ENCODE peak calls at places on chromosomes 3 and 15, in six cellular contexts. One of them, this sample, is unnamed.

GRCh38 chr15:59838900-59839299 is 149.8 kb upstream of the BNIP2 start:
- DNase-seq in body of pancreas: no peak
- DNase-seq in endodermal cell: no peak
- DNase-seq in testis: no peak
- DNase-seq in PC-3: no peak
- DNase-seq in mesothelial cell of epicardium: no peak
- DNase-seq in this sample: no peak

GRCh38 chr15:97993310-97993738 is 32.8 kb downstream of the ARRDC4 start:
- DNase-seq in mesothelial cell of epicardium: no peak
- DNase-seq in PC-3: peak; percentile 28
- DNase-seq in endodermal cell: no peak
- DNase-seq in testis: no peak
- DNase-seq in body of pancreas: no peak
- DNase-seq in this sample: no peak

GRCh38 chr3:26365706-26366105 is 256.9 kb upstream of the LRRC3B start:
- DNase-seq in mesothelial cell of epicardium: no peak
- DNase-seq in testis: no peak
- DNase-seq in endodermal cell: no peak
- DNase-seq in body of pancreas: no peak
- DNase-seq in PC-3: no peak
- DNase-seq in this sample: no peak

GRCh38 chr3:42749025-42749752 is 23.9 kb downstream of the CCDC13 start:
- DNase-seq in body of pancreas: no peak
- DNase-seq in PC-3: no peak
- DNase-seq in endodermal cell: peak; percentile 38
- DNase-seq in mesothelial cell of epicardium: peak; percentile 29
- DNase-seq in testis: no peak
- DNase-seq in this sample: no peak

GRCh38 chr15:94910166-94910565 is 678.8 kb downstream of the MCTP2 start:
- DNase-seq in testis: no peak
- DNase-seq in body of pancreas: no peak
- DNase-seq in PC-3: no peak
- DNase-seq in mesothelial cell of epicardium: no peak
- DNase-seq in endodermal cell: no peak
- DNase-seq in this sample: no peak

GRCh38 chr3:158434412-158435038 is 136.5 kb upstream of the MLF1 start:
- DNase-seq in testis: peak; percentile 86
- DNase-seq in PC-3: peak; percentile 73
- DNase-seq in endodermal cell: peak; percentile 83
- DNase-seq in body of pancreas: peak; percentile 63
- DNase-seq in mesothelial cell of epicardium: peak; percentile 43
- DNase-seq in this sample: no peak

GRCh38 chr3:5061218-5061569 is 60.9 kb upstream of the ARL8B start:
- DNase-seq in PC-3: no peak
- DNase-seq in mesothelial cell of epicardium: no peak
- DNase-seq in body of pancreas: no peak
- DNase-seq in endodermal cell: no peak
- DNase-seq in testis: no peak
- DNase-seq in this sample: no peak

GRCh38 chr3:149339931-149340309 is 6.5 kb upstream of the TM4SF18 start:
- DNase-seq in mesothelial cell of epicardium: peak; percentile 42
- DNase-seq in body of pancreas: peak; percentile 77
- DNase-seq in endodermal cell: peak; percentile 90
- DNase-seq in testis: peak; percentile 70
- DNase-seq in PC-3: peak; percentile 99
- DNase-seq in this sample: no peak

GRCh38 chr3:4834403-4834866 is 144.8 kb upstream of the BHLHE40 start:
- DNase-seq in PC-3: no peak
- DNase-seq in testis: peak; percentile 73
- DNase-seq in endodermal cell: no peak
- DNase-seq in body of pancreas: no peak
- DNase-seq in mesothelial cell of epicardium: no peak
- DNase-seq in this sample: peak; percentile 63

GRCh38 chr3:17799312-17799711 is 56.9 kb upstream of the TBC1D5 start:
- DNase-seq in endodermal cell: no peak
- DNase-seq in body of pancreas: no peak
- DNase-seq in testis: no peak
- DNase-seq in PC-3: no peak
- DNase-seq in mesothelial cell of epicardium: no peak
- DNase-seq in this sample: no peak

GRCh38 chr15:28955160-28955502 is 69.4 kb downstream of the APBA2 start:
- DNase-seq in mesothelial cell of epicardium: peak; percentile 22
- DNase-seq in endodermal cell: peak; percentile 10
- DNase-seq in body of pancreas: no peak
- DNase-seq in testis: no peak
- DNase-seq in PC-3: peak; percentile 79
- DNase-seq in this sample: no peak

GRCh38 chr3:114567774-114568173 is 273.9 kb downstream of the TIGIT start:
- DNase-seq in endodermal cell: peak; percentile 52
- DNase-seq in mesothelial cell of epicardium: no peak
- DNase-seq in testis: no peak
- DNase-seq in body of pancreas: no peak
- DNase-seq in PC-3: no peak
- DNase-seq in this sample: no peak

GRCh38 chr15:72375501-72375845 is 341 bp downstream of the HEXA start:
- DNase-seq in endodermal cell: no peak
- DNase-seq in mesothelial cell of epicardium: no peak
- DNase-seq in body of pancreas: peak; percentile 69
- DNase-seq in testis: no peak
- DNase-seq in PC-3: no peak
- DNase-seq in this sample: no peak

GRCh38 chr3:38555926-38556325 is 59.8 kb downstream of the EXOG start:
- DNase-seq in PC-3: no peak
- DNase-seq in testis: no peak
- DNase-seq in body of pancreas: no peak
- DNase-seq in mesothelial cell of epicardium: no peak
- DNase-seq in endodermal cell: peak; percentile 26
- DNase-seq in this sample: no peak

GRCh38 chr3:50573566-50574279 is 4.4 kb downstream of the HEMK1 start:
- DNase-seq in PC-3: no peak
- DNase-seq in body of pancreas: no peak
- DNase-seq in endodermal cell: no peak
- DNase-seq in mesothelial cell of epicardium: no peak
- DNase-seq in testis: no peak
- DNase-seq in this sample: no peak

GRCh38 chr3:70308760-70309159 is 3.7 kb downstream of the MDFIC2 start:
- DNase-seq in body of pancreas: no peak
- DNase-seq in testis: peak; percentile 24
- DNase-seq in mesothelial cell of epicardium: no peak
- DNase-seq in PC-3: peak; percentile 13
- DNase-seq in endodermal cell: peak; percentile 67
- DNase-seq in this sample: no peak

GRCh38 chr3:38297947-38298711 is 16.0 kb downstream of the SLC22A14 start:
- DNase-seq in PC-3: peak; percentile 50
- DNase-seq in mesothelial cell of epicardium: no peak
- DNase-seq in body of pancreas: no peak
- DNase-seq in endodermal cell: no peak
- DNase-seq in testis: no peak
- DNase-seq in this sample: no peak

GRCh38 chr3:9803494-9803893 is 6.6 kb upstream of the TTLL3 start:
- DNase-seq in PC-3: no peak
- DNase-seq in testis: no peak
- DNase-seq in mesothelial cell of epicardium: no peak
- DNase-seq in endodermal cell: no peak
- DNase-seq in body of pancreas: no peak
- DNase-seq in this sample: no peak

GRCh38 chr15:99445272-99445850 is 120.4 kb upstream of the MEF2A start:
- DNase-seq in testis: no peak
- DNase-seq in mesothelial cell of epicardium: no peak
- DNase-seq in endodermal cell: peak; percentile 32
- DNase-seq in PC-3: no peak
- DNase-seq in body of pancreas: no peak
- DNase-seq in this sample: no peak

GRCh38 chr3:149371001-149371722 is 6.3 kb downstream of the TM4SF1 start:
- DNase-seq in testis: no peak
- DNase-seq in endodermal cell: no peak
- DNase-seq in body of pancreas: no peak
- DNase-seq in mesothelial cell of epicardium: no peak
- DNase-seq in PC-3: peak; percentile 80
- DNase-seq in this sample: no peak

GRCh38 chr3:124209426-124209825 is 217.5 kb upstream of the ROPN1 start:
- DNase-seq in PC-3: no peak
- DNase-seq in testis: no peak
- DNase-seq in mesothelial cell of epicardium: no peak
- DNase-seq in body of pancreas: no peak
- DNase-seq in endodermal cell: no peak
- DNase-seq in this sample: no peak

DNA sequence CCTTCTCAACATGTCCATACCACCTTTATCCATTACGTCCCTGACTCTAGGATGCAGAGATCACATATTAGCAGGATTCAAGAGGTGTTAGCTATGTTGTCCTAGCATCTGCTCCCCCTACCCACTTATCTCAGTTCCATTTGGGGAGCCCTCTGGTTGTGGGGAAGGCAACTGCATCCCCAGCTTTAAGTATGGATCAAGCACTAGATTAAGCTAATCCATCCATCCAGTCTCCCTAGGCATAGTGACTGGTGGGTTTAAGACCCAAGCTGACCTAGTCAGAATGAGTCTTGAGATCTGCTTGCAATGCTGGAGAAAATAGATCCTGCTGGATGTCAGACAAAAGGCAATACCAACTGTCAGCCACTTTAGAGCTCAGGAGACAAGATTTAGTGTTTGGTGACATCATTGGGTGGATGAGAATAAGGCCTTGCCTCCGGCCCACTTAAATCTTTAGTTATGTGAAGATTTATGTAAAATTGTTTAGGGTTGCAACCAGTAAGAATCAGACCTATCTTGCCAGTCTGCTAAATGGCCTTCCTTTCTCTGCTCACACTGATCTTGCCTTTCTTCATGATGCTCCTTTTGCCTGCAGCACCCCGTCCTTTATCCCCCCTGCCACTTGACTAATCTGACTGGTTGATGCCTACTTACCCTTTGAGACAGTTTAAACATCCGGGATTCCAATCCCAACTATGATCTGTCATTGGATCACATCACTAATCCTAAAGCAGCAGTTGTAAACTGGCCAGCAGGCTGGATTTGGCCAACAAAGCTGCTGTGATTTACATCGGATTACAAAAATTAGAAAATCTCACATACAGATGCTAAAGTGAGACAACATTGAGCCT is 2.1 kb upstream of the ISY1 start:
- DNase-seq in endodermal cell: peak; percentile 58
- DNase-seq in body of pancreas: no peak
- DNase-seq in PC-3: no peak
- DNase-seq in mesothelial cell of epicardium: no peak
- DNase-seq in testis: no peak
- DNase-seq in this sample: no peak
- TF ChIP-seq CTCF in endodermal cell: peak; percentile 60
- TF ChIP-seq CTCF in body of pancreas: peak; percentile 11
- TF ChIP-seq CTCF in PC-3: peak; percentile 11
- TF ChIP-seq CTCF in mesothelial cell of epicardium: no peak
- TF ChIP-seq CTCF in testis: peak; percentile 2
- TF ChIP-seq CTCF in this sample: no peak

DNA sequence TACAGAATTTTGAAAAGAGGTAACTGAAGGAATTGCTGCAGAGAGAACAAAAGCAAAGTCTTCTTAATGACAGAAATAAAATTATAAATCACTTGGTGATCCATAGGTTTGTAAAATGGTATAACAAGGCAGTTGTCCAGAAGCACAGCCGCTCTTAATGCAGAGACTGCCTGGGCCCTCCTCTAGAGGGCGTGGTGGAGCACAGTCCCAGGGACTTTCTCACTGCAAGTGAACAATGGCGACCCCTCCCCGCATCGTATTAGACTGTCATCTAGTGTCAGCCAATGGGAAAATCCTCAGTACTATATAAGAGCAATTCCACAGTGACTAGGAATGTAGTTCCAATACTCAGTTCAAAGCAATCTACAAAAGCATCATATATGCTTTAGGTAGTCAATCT is 26.4 kb upstream of the ZBED2 start:
- DNase-seq in body of pancreas: no peak
- DNase-seq in testis: peak; percentile 61
- DNase-seq in endodermal cell: peak; percentile 91
- DNase-seq in PC-3: peak; percentile 37
- DNase-seq in mesothelial cell of epicardium: no peak
- DNase-seq in this sample: no peak
- TF ChIP-seq CTCF in body of pancreas: no peak
- TF ChIP-seq CTCF in testis: no peak
- TF ChIP-seq CTCF in endodermal cell: peak; percentile 88
- TF ChIP-seq CTCF in PC-3: peak; percentile 78
- TF ChIP-seq CTCF in mesothelial cell of epicardium: no peak
- TF ChIP-seq CTCF in this sample: peak; percentile 27

DNA sequence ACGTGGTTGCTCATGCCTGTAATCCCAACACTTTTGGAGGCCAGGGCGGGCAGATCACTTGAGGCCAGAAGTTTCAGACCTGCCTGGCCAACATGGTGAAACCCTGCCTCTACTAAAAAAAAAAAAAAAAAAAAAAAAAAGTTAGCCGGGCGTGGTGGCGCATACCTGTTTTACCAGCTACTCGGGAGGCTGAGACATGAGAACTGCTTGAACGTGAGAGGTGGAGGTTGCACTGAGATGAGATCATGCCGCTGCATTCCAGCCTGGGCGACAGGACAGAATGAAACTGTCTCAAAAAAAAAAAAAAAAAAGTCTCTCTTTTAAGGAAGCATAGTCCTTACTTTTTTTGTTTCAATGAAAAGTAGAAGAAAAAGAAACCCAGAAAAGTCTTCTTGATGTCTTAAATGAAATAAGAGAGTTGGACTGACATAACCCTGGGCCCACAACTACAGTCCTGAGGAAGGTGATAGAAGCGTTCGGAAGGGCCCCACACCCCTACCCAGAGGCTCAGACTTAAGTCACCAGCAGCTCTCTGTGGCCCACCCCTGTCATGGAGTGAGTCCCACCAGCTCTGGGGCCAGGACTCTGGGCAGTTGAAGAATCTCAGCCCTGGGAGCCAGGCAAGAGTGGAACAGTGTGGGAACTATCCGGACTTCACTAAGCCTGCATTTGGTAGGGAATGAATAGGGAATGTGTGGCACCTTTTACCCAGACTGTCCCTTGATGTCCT is 2.6 kb downstream of the NME9 start:
- DNase-seq in endodermal cell: no peak
- DNase-seq in mesothelial cell of epicardium: no peak
- DNase-seq in body of pancreas: no peak
- DNase-seq in testis: no peak
- DNase-seq in PC-3: no peak
- DNase-seq in this sample: no peak
- TF ChIP-seq CTCF in endodermal cell: no peak
- TF ChIP-seq CTCF in mesothelial cell of epicardium: no peak
- TF ChIP-seq CTCF in body of pancreas: no peak
- TF ChIP-seq CTCF in testis: no peak
- TF ChIP-seq CTCF in PC-3: no peak
- TF ChIP-seq CTCF in this sample: no peak

GRCh38 chr15:65305144-65305758 is 774 bp downstream of the RNU5B-1 start:
- DNase-seq in body of pancreas: no peak
- DNase-seq in endodermal cell: no peak
- DNase-seq in PC-3: no peak
- DNase-seq in mesothelial cell of epicardium: no peak
- DNase-seq in testis: no peak
- DNase-seq in this sample: no peak
- TF ChIP-seq CTCF in body of pancreas: no peak
- TF ChIP-seq CTCF in endodermal cell: no peak
- TF ChIP-seq CTCF in PC-3: no peak
- TF ChIP-seq CTCF in mesothelial cell of epicardium: no peak
- TF ChIP-seq CTCF in testis: no peak
- TF ChIP-seq CTCF in this sample: no peak

GRCh38 chr3:134453631-134454030 is 32.2 kb downstream of the ANAPC13 start:
- DNase-seq in testis: no peak
- DNase-seq in PC-3: no peak
- DNase-seq in body of pancreas: no peak
- DNase-seq in endodermal cell: peak; percentile 84
- DNase-seq in mesothelial cell of epicardium: no peak
- DNase-seq in this sample: no peak
- TF ChIP-seq CTCF in testis: no peak
- TF ChIP-seq CTCF in PC-3: peak; percentile 14
- TF ChIP-seq CTCF in body of pancreas: peak; percentile 8
- TF ChIP-seq CTCF in endodermal cell: peak; percentile 71
- TF ChIP-seq CTCF in mesothelial cell of epicardium: no peak
- TF ChIP-seq CTCF in this sample: no peak